ENCODE peak calls at places on chromosomes 3 and 15, in six cellular contexts. T is HCT116, J is kidney, R is MM.1S, U is lower lobe of right lung, M is suprapubic skin. K is an unnamed sample. For H3K36me3 and H3K4me1, the result is how much of the 10 kb centered on the place peaks cover.

GRCh38 chr3:21920431-21920830 is 169.4 kb upstream of the ZNF385D start:
- DNase-seq in U (no peak), R (no peak), M (no peak), T (no peak), J (no peak), K (no peak)

GRCh38 chr3:127964816-127965215 is 49.8 kb downstream of the KBTBD12 start:
- DNase-seq in U (no peak), R (no peak), T (no peak), M (no peak), J (no peak), K (no peak)

GRCh38 chr3:46707601-46708011 is 6.4 kb downstream of the TMIE start:
- DNase-seq in U (peak), T (no peak), J (peak), M (peak), R (no peak), K (no peak)

GRCh38 chr3:50587806-50588758 is 18.8 kb downstream of the HEMK1 start:
- DNase-seq in R (no peak), J (no peak), M (no peak), U (no peak), T (no peak), K (no peak)

GRCh38 chr3:138845771-138846173 is 11.0 kb upstream of the PIK3CB start:
- DNase-seq in T (no peak), J (no peak), M (no peak), U (no peak), R (no peak), K (no peak)

GRCh38 chr3:33209357-33209756 is 9.3 kb downstream of the SUSD5 start:
- DNase-seq in J (no peak), R (no peak), T (no peak), U (no peak), M (no peak), K (no peak)

GRCh38 chr15:84611631-84612030 is 10.8 kb downstream of the ZSCAN2 start:
- DNase-seq in U (no peak), R (no peak), T (no peak), M (no peak), J (no peak), K (no peak)

GRCh38 chr15:44798815-44799214 is 62.5 kb downstream of the TRIM69 start:
- DNase-seq in R (no peak), J (no peak), M (no peak), T (peak), U (no peak), K (no peak)

GRCh38 chr3:172156309-172156998 is 117.1 kb downstream of the FNDC3B start:
- DNase-seq in M (no peak), T (peak), U (peak), R (no peak), J (peak), K (no peak)

DNA sequence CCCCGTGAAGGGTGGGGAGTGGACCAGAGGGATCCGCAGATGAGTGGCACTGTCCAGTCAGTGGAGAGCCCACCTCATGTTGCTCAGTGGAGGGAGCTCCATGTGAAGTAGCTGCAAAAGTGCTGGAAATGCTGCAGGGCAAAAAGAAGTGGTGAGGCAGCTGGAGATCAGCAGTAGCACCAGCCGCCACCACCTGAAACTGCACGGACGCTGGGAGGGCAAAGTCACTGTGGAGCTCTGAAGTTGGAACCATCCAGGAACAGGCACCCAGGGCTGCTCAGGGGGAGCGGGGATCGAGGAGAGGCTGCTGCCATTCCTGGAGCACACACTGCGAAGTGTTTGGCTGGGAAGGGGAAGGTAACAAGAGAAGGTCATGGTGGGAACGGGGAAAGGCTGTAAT is 6.4 kb upstream of the ALDH1L1 start:
- DNase-seq in T (no peak), U (no peak), M (no peak), R (no peak), J (no peak), K (no peak)
- H3K36me3 ChIP-seq in T (under half), U (under half), M (under half), R (under half), J (under half), K (under half)

GRCh38 chr3:167361356-167361755 is 18.7 kb downstream of the ZBBX start:
- DNase-seq in M (no peak), T (no peak), U (no peak), R (no peak), J (no peak), K (no peak)
- H3K4me1 ChIP-seq in M (under half), T (under half), U (under half), R (under half), J (under half), K (under half)

GRCh38 chr3:114092151-114093000 is 35.8 kb downstream of the QTRT2 start:
- DNase-seq in T (no peak), U (no peak), R (no peak), J (no peak), M (no peak), K (no peak)
- H3K4me3 ChIP-seq in T (no peak), U (no peak), R (no peak), J (peak), M (no peak), K (no peak)

GRCh38 chr3:111971533-111971932 is 7.3 kb upstream of the ABHD10 start:
- DNase-seq in M (no peak), U (no peak), R (no peak), J (peak), T (no peak), K (no peak)

GRCh38 chr3:111965484-111965883 is 13.3 kb upstream of the ABHD10 start:
- DNase-seq in R (no peak), M (no peak), T (no peak), J (no peak), U (no peak), K (no peak)

GRCh38 chr3:111967651-111968274 is 11.1 kb upstream of the ABHD10 start:
- DNase-seq in J (peak), R (peak), U (peak), T (peak), M (peak), K (peak)

GRCh38 chr3:111967071-111967470 is 11.8 kb upstream of the ABHD10 start:
- DNase-seq in T (no peak), R (no peak), U (no peak), M (no peak), J (no peak), K (peak)

GRCh38 chr3:111968319-111969059 is 10.3 kb upstream of the ABHD10 start:
- DNase-seq in M (no peak), U (no peak), R (no peak), T (no peak), J (no peak), K (no peak)
- H3K36me3 ChIP-seq in M (under half), U (under half), R (under half), T (under half), J (under half), K (under half)

GRCh38 chr3:192653862-192654261 is 73.5 kb downstream of the FGF12 start:
- DNase-seq in R (no peak), T (no peak), M (no peak), J (no peak), U (no peak), K (no peak)
- H3K4me1 ChIP-seq in R (under half), T (under half), M (under half), J (under half), U (under half), K (under half)

GRCh38 chr3:160257606-160258005 is 32.4 kb downstream of the C3orf80 start:
- DNase-seq in R (peak), J (no peak), T (no peak), U (no peak), M (no peak), K (no peak)
- H3K4me3 ChIP-seq in R (no peak), J (no peak), T (no peak), U (no peak), M (no peak), K (no peak)

DNA sequence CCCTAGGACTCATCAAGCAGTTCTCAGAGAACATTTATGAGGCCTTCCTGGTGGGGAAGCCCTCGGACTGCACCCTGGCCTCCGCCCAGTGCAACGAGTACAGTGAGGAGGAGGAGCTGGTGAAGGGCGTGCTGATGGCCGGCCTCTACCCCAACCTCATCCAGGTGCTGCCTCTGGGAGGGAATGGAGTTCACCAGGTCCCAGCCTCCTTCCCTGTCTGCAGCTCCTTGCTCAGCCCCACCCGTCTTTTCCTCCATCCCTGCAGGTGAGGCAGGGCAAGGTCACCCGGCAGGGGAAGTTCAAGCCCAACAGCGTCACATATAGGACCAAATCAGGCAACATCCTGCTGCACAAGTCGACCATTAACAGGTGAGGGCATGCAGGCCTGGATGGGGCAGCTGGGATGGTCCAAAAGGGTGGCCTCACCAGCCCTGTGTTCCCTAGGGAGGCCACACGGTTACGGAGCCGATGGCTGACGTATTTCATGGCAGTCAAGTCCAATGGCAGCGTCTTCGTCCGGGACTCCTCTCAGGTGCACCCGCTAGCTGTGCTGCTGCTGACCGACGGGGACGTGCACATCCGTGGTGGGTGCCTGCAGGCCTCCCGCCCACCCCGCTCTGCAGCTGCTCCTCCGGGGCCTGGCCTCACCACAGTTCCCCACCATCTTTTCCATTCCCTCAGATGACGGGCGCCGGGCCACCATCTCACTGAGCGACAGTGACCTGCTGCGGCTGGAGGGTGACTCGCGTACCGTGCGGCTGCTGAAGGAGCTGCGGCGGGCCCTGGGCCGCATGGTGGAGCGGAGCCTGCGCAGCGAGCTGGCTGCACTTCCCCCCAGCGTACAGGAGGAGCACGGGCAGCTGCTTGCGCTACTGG is 46.5 kb downstream of the DHX30 start:
- DNase-seq in M (no peak), T (no peak), U (no peak), R (no peak), J (peak), K (peak)
- H3K36me3 ChIP-seq in M (half or more), T (under half), U (half or more), R (under half), J (half or more), K (under half)

GRCh38 chr3:16900779-16901440 is 16.2 kb downstream of the PLCL2 start:
- DNase-seq in U (no peak), J (no peak), R (no peak), M (no peak), T (no peak), K (no peak)
- H3K4me1 ChIP-seq in U (under half), J (under half), R (under half), M (under half), T (under half), K (under half)

DNA sequence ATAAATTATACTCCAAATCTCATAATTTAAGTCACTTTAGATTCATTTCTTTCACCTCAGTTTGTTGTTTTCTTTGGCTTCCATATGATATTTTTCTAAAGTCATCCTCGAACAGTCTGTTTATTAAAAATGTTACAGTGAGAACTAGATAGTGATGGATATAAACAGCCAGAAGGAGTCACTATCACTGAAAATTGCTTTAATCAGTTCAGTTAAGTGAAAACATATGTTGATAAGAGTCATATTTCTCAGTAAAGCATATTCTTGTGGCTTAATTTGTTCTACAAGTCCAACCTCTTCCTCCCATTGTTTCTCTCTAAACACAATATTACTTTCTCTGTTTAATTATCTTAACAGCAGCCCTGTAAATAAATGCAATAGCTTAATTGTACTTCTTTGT is 427.5 kb upstream of the ALCAM start:
- DNase-seq in T (no peak), U (no peak), R (no peak), J (no peak), M (no peak), K (no peak)
- H3K4me3 ChIP-seq in T (no peak), U (no peak), R (no peak), J (no peak), M (no peak), K (no peak)

DNA sequence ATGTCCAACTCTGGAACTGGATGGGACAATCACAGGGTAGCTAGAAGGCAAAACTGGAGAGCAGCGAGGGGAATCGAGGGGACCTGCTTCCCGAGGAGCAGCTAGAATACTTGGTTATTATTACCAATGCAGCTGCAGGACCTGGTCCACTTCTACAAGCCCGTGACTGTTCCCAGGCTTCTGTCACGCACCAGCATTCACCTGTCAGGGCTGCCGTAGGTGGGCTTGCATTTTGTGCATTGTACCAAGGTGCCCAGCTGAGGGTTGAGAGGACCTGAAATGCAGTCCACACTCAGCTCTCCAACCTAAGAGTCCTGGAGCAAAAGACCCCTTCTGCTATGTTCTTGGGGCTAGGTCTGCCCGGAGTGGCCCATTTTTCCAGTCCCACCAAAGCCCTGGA is 2.3 kb downstream of the SEMA4B start:
- DNase-seq in R (no peak), M (no peak), T (no peak), J (peak), U (no peak), K (no peak)
- H3K36me3 ChIP-seq in R (under half), M (under half), T (under half), J (under half), U (under half), K (under half)

K was measured in small intestine.